ENCODE peak calls at places on chromosome 14, in five cellular contexts. One of them, this sample, is unnamed.
A peak's percentile ranks its signal among the peaks of the same experiment; 100 is the strongest.

GRCh38 chr14:101761881-101762529 is 496 bp downstream of the PPP2R5C start:
- DNase-seq in T-helper 2 cell: peak; percentile 16
- DNase-seq in fibroblast of lung: no peak
- DNase-seq in WTC11: no peak
- DNase-seq in astrocyte of the spinal cord: no peak
- DNase-seq in this sample: peak; percentile 43

GRCh38 chr14:68291820-68292219 is 472.2 kb downstream of the RAD51B start:
- DNase-seq in astrocyte of the spinal cord: no peak
- DNase-seq in T-helper 2 cell: no peak
- DNase-seq in fibroblast of lung: no peak
- DNase-seq in WTC11: peak; percentile 59
- DNase-seq in this sample: no peak

GRCh38 chr14:98293527-98293926 is 978.5 kb downstream of the BCL11B start:
- DNase-seq in T-helper 2 cell: no peak
- DNase-seq in fibroblast of lung: no peak
- DNase-seq in astrocyte of the spinal cord: peak; percentile 67
- DNase-seq in WTC11: no peak
- DNase-seq in this sample: no peak

GRCh38 chr14:68576496-68577244 is 216.2 kb downstream of the ZFP36L1 start:
- DNase-seq in WTC11: no peak
- DNase-seq in astrocyte of the spinal cord: peak; percentile 41
- DNase-seq in T-helper 2 cell: no peak
- DNase-seq in fibroblast of lung: peak; percentile 41
- DNase-seq in this sample: no peak

GRCh38 chr14:104867371-104868059 is 2.4 kb downstream of the CEP170B start:
- DNase-seq in fibroblast of lung: no peak
- DNase-seq in astrocyte of the spinal cord: no peak
- DNase-seq in WTC11: no peak
- DNase-seq in T-helper 2 cell: no peak
- DNase-seq in this sample: no peak

GRCh38 chr14:94113490-94113889 is 3.0 kb downstream of the IFI27 start:
- DNase-seq in fibroblast of lung: no peak
- DNase-seq in T-helper 2 cell: no peak
- DNase-seq in WTC11: no peak
- DNase-seq in astrocyte of the spinal cord: peak; percentile 42
- DNase-seq in this sample: no peak

GRCh38 chr14:49306152-49306751 is 279.9 kb downstream of the RPS29 start:
- DNase-seq in astrocyte of the spinal cord: peak; percentile 16
- DNase-seq in WTC11: no peak
- DNase-seq in T-helper 2 cell: no peak
- DNase-seq in fibroblast of lung: peak; percentile 33
- DNase-seq in this sample: no peak

GRCh38 chr14:106790189-106791036 is 1264.0 kb downstream of the TMEM121 start:
- DNase-seq in astrocyte of the spinal cord: no peak
- DNase-seq in fibroblast of lung: no peak
- DNase-seq in T-helper 2 cell: peak; percentile 64
- DNase-seq in WTC11: peak; percentile 22
- DNase-seq in this sample: peak; percentile 40

GRCh38 chr14:73438993-73439392 is 19.4 kb downstream of the NUMB start:
- DNase-seq in T-helper 2 cell: no peak
- DNase-seq in astrocyte of the spinal cord: no peak
- DNase-seq in fibroblast of lung: no peak
- DNase-seq in WTC11: no peak
- DNase-seq in this sample: no peak

GRCh38 chr14:52241102-52241793 is 26.2 kb upstream of the PTGDR start:
- DNase-seq in fibroblast of lung: peak; percentile 90
- DNase-seq in astrocyte of the spinal cord: peak; percentile 78
- DNase-seq in T-helper 2 cell: no peak
- DNase-seq in WTC11: no peak
- DNase-seq in this sample: no peak